ENCODE peak calls at places on chromosomes 3 and 15, in seven cellular contexts. One of them, this sample, is unnamed.

GRCh38 chr3:9102240-9102841 is 139.1 kb upstream of the RAD18 start:
- DNase-seq in GM20000: no peak
- DNase-seq in RWPE1: no peak
- DNase-seq in NCI-H1436: peak; percentile 14
- DNase-seq in smooth muscle cell of the brain vasculature: no peak
- DNase-seq in NCI-H146: no peak
- DNase-seq in left ventricle myocardium inferior: no peak
- DNase-seq in this sample: no peak

GRCh38 chr3:34053631-34054030 is 255.2 kb downstream of the PDCD6IP start:
- DNase-seq in GM20000: no peak
- DNase-seq in RWPE1: no peak
- DNase-seq in NCI-H1436: no peak
- DNase-seq in smooth muscle cell of the brain vasculature: no peak
- DNase-seq in NCI-H146: no peak
- DNase-seq in left ventricle myocardium inferior: no peak
- DNase-seq in this sample: no peak

GRCh38 chr3:14861451-14862302 is 42.9 kb downstream of the FGD5 start:
- DNase-seq in GM20000: no peak
- DNase-seq in RWPE1: no peak
- DNase-seq in NCI-H1436: no peak
- DNase-seq in smooth muscle cell of the brain vasculature: no peak
- DNase-seq in NCI-H146: no peak
- DNase-seq in left ventricle myocardium inferior: no peak
- DNase-seq in this sample: no peak

GRCh38 chr3:23113455-23114171 is 89.5 kb upstream of the UBE2E2 start:
- DNase-seq in GM20000: no peak
- DNase-seq in RWPE1: peak; percentile 66
- DNase-seq in NCI-H1436: no peak
- DNase-seq in smooth muscle cell of the brain vasculature: peak; percentile 76
- DNase-seq in NCI-H146: no peak
- DNase-seq in left ventricle myocardium inferior: no peak
- DNase-seq in this sample: no peak

GRCh38 chr3:168272343-168272984 is 176.7 kb upstream of the GOLIM4 start:
- DNase-seq in GM20000: no peak
- DNase-seq in RWPE1: no peak
- DNase-seq in NCI-H1436: no peak
- DNase-seq in smooth muscle cell of the brain vasculature: no peak
- DNase-seq in NCI-H146: no peak
- DNase-seq in left ventricle myocardium inferior: no peak
- DNase-seq in this sample: no peak

GRCh38 chr15:69164807-69165636 is 4.6 kb downstream of the GLCE start:
- DNase-seq in GM20000: no peak
- DNase-seq in RWPE1: peak; percentile 25
- DNase-seq in NCI-H1436: no peak
- DNase-seq in smooth muscle cell of the brain vasculature: no peak
- DNase-seq in NCI-H146: no peak
- DNase-seq in left ventricle myocardium inferior: no peak
- DNase-seq in this sample: no peak

GRCh38 chr3:29430558-29430971 is 149.7 kb downstream of the RBMS3 start:
- DNase-seq in GM20000: no peak
- DNase-seq in RWPE1: no peak
- DNase-seq in NCI-H1436: no peak
- DNase-seq in smooth muscle cell of the brain vasculature: no peak
- DNase-seq in NCI-H146: no peak
- DNase-seq in left ventricle myocardium inferior: no peak
- DNase-seq in this sample: no peak

GRCh38 chr15:80578871-80579270 is 116.2 kb upstream of the ABHD17C start:
- DNase-seq in GM20000: no peak
- DNase-seq in RWPE1: no peak
- DNase-seq in NCI-H1436: no peak
- DNase-seq in smooth muscle cell of the brain vasculature: no peak
- DNase-seq in NCI-H146: no peak
- DNase-seq in left ventricle myocardium inferior: no peak
- DNase-seq in this sample: no peak

GRCh38 chr15:39454189-39454986 is 126.5 kb upstream of the THBS1 start:
- DNase-seq in GM20000: no peak
- DNase-seq in RWPE1: no peak
- DNase-seq in NCI-H1436: no peak
- DNase-seq in smooth muscle cell of the brain vasculature: no peak
- DNase-seq in NCI-H146: no peak
- DNase-seq in left ventricle myocardium inferior: no peak
- DNase-seq in this sample: no peak

GRCh38 chr3:14452676-14453367 is 50.4 kb downstream of the SLC6A6 start:
- DNase-seq in GM20000: no peak
- DNase-seq in RWPE1: peak; percentile 72
- DNase-seq in NCI-H1436: peak; percentile 76
- DNase-seq in smooth muscle cell of the brain vasculature: peak; percentile 91
- DNase-seq in NCI-H146: peak; percentile 92
- DNase-seq in left ventricle myocardium inferior: peak; percentile 90
- DNase-seq in this sample: peak; percentile 83

This sample was measured in pancreas.